ENCODE peak calls at places on chromosomes 7 and 10, in six cellular contexts. B is hepatocyte, M is SK-N-SH, C is mammary epithelial cell, T is psoas muscle, N is stomach. J is an unnamed sample.

GRCh38 chr10:61452655-61453641 is at the start of gene TMEM26:
- DNase-seq in B (peak; percentile 60), T (peak; percentile 25), C (no peak), M (peak; percentile 69), N (no peak), J (peak; percentile 42)

GRCh38 chr10:1215862-1216575 is 159.8 kb downstream of the WDR37 start:
- DNase-seq in B (no peak), C (no peak), N (no peak), T (no peak), M (no peak), J (no peak)

GRCh38 chr10:102117391-102118159 is 2.6 kb downstream of the LDB1 start:
- DNase-seq in T (peak; percentile 78), B (peak; percentile 93), M (peak; percentile 89), C (peak; percentile 56), N (peak; percentile 91), J (peak; percentile 91)

GRCh38 chr7:50676754-50677153 is 105.9 kb downstream of the GRB10 start:
- DNase-seq in T (no peak), M (no peak), C (no peak), N (no peak), B (no peak), J (no peak)

GRCh38 chr7:37234928-37235327 is 213.7 kb downstream of the ELMO1 start:
- DNase-seq in C (peak; percentile 15), N (no peak), M (peak; percentile 54), T (no peak), B (peak; percentile 47), J (peak; percentile 6)

GRCh38 chr7:106243893-106244292 is 40.9 kb downstream of the NAMPT start:
- DNase-seq in N (no peak), B (no peak), C (peak; percentile 26), M (no peak), T (no peak), J (no peak)

GRCh38 chr7:70597071-70597470 is 534.9 kb upstream of the GALNT17 start:
- DNase-seq in N (no peak), M (no peak), B (no peak), C (peak; percentile 21), T (no peak), J (no peak)

GRCh38 chr10:111077715-111078504 is 1.1 kb downstream of the ADRA2A start:
- DNase-seq in B (peak; percentile 12), T (peak; percentile 29), M (peak; percentile 77), N (no peak), C (no peak), J (peak; percentile 7)

GRCh38 chr7:101826081-101826835 is 8.8 kb downstream of the CUX1 start:
- DNase-seq in M (no peak), C (no peak), N (no peak), T (no peak), B (no peak), J (no peak)

GRCh38 chr7:101667399-101667798 is 38.3 kb upstream of the MYL10 start:
- DNase-seq in C (no peak), N (no peak), B (no peak), M (no peak), T (no peak), J (no peak)

GRCh38 chr10:79144341-79145173 is 75.8 kb downstream of the ZMIZ1 start:
- DNase-seq in T (no peak), N (peak; percentile 45), M (no peak), B (no peak), C (peak; percentile 32), J (no peak)

GRCh38 chr10:66513504-66513903 is 412.3 kb upstream of the LRRTM3 start:
- DNase-seq in N (no peak), T (no peak), M (no peak), C (no peak), B (no peak), J (no peak)

GRCh38 chr10:132102717-132103110 is 37.0 kb downstream of the JAKMIP3 start:
- DNase-seq in N (peak; percentile 7), C (no peak), M (no peak), T (no peak), B (no peak), J (no peak)

GRCh38 chr10:102537367-102537766 is 33.6 kb downstream of the SUFU start:
- DNase-seq in M (no peak), C (no peak), B (no peak), N (no peak), T (no peak), J (no peak)

GRCh38 chr7:77202544-77202976 is 2.9 kb upstream of the FGL2 start:
- DNase-seq in B (no peak), N (no peak), C (no peak), M (no peak), T (no peak), J (no peak)

GRCh38 chr10:131660427-131660826 is 240.4 kb upstream of the PPP2R2D start:
- DNase-seq in N (no peak), T (no peak), C (no peak), B (no peak), M (no peak), J (no peak)

GRCh38 chr10:104349623-104350142 is 4.0 kb upstream of the CFAP58 start:
- DNase-seq in C (peak; percentile 94), M (no peak), T (no peak), B (peak; percentile 78), N (no peak), J (peak; percentile 79)
- H3K4me3 ChIP-seq in C (no peak overlapping the region), M (no peak overlapping the region), T (peak overlapping the region; percentile 31), B (no peak overlapping the region), N (no peak overlapping the region), J (no peak overlapping the region)

GRCh38 chr10:22740180-22740579 is 25.8 kb upstream of the PIP4K2A start:
- DNase-seq in B (no peak), N (no peak), T (no peak), M (no peak), C (no peak), J (peak; percentile 30)
- TF ChIP-seq CTCF in B (no peak), N (no peak), T (no peak), M (no peak), C (no peak), J (no peak)

GRCh38 chr10:7410306-7410799 is 481 bp downstream of the SFMBT2 start:
- DNase-seq in T (peak; percentile 31), N (no peak), B (peak; percentile 33), C (no peak), M (peak; percentile 60), J (no peak)

GRCh38 chr10:7412482-7413251 is 1.8 kb upstream of the SFMBT2 start:
- DNase-seq in T (peak; percentile 62), M (peak; percentile 39), N (no peak), C (no peak), B (peak; percentile 63), J (no peak)

GRCh38 chr10:7410800-7411670 is at the start of gene SFMBT2:
- DNase-seq in C (peak; percentile 64), T (peak; percentile 64), B (peak; percentile 75), N (peak; percentile 51), M (peak; percentile 92), J (peak; percentile 84)

GRCh38 chr10:7409732-7410168 is 1.1 kb downstream of the SFMBT2 start:
- DNase-seq in B (peak; percentile 17), T (no peak), M (peak; percentile 52), N (no peak), C (no peak), J (peak; percentile 25)

GRCh38 chr10:7411671-7412481 is 1.0 kb upstream of the SFMBT2 start:
- DNase-seq in C (no peak), B (peak; percentile 10), N (no peak), T (peak; percentile 25), M (peak; percentile 38), J (no peak)
- H3K4me3 ChIP-seq in C (no peak overlapping the region), B (peak overlapping the region; percentile 81), N (peak overlapping the region; percentile 78), T (peak overlapping the region; percentile 77), M (peak overlapping the region; percentile 57), J (peak overlapping the region; percentile 80)

DNA sequence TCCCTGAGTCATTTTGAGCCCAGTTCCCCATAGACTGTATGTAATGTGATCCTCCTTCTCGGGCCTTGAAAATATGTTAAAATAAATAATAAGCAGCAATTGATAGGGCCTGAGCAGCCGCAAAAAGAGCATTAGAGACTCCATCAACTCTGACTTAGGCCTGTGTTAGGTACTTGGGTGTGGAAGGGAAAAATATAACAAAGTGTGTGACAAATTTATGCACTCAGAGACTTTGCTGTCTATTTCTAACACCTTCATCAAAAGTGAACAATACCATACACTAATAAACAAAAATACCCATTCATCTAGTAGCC is 31.4 kb upstream of the HABP2 start:
- DNase-seq in C (no peak), B (no peak), N (no peak), T (no peak), M (no peak), J (no peak)
- TF ChIP-seq CTCF in C (no peak), B (no peak), N (peak; percentile 1), T (no peak), M (no peak), J (no peak)

DNA sequence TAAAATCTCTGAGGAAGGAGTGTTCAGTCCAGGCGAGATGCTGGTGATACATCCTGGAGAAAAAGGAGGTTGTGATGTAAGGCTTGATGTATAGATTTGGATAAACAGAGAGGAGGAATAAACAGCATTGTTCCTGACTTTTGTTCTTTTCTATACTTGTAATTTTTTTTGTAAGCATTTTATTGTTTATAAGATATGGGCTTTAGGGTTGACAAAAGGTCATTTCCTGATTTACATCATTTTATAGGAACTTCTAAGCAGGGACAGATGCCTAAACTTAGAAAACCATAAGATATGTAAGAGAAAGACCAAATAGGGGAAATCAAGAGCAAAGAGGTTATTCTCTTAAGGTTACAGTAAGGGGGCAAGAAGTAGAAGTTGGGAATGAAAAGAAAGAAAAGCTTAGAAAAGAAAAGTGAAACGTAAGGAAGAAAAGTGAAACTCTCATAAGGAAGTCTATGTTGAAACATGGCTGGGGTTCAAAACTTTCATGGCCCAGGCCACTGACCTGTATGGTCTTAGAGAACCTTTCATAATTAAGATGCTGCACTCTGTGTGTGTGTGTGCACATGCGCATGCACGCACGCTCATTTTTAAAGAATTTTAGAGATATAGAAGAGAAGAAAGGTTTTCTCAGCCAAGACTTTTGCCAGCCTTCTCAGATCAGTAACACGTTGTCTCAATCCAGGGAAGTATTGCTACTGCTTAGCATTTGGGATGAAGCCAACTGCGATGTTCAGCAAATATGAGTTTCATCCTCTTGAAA is 16.5 kb upstream of the SLC26A4 start:
- DNase-seq in N (no peak), C (no peak), M (no peak), B (no peak), T (no peak), J (peak; percentile 62)
- H3K4me3 ChIP-seq in N (no peak overlapping the region), C (no peak overlapping the region), M (no peak overlapping the region), B (no peak overlapping the region), T (no peak overlapping the region), J (no peak overlapping the region)

DNA sequence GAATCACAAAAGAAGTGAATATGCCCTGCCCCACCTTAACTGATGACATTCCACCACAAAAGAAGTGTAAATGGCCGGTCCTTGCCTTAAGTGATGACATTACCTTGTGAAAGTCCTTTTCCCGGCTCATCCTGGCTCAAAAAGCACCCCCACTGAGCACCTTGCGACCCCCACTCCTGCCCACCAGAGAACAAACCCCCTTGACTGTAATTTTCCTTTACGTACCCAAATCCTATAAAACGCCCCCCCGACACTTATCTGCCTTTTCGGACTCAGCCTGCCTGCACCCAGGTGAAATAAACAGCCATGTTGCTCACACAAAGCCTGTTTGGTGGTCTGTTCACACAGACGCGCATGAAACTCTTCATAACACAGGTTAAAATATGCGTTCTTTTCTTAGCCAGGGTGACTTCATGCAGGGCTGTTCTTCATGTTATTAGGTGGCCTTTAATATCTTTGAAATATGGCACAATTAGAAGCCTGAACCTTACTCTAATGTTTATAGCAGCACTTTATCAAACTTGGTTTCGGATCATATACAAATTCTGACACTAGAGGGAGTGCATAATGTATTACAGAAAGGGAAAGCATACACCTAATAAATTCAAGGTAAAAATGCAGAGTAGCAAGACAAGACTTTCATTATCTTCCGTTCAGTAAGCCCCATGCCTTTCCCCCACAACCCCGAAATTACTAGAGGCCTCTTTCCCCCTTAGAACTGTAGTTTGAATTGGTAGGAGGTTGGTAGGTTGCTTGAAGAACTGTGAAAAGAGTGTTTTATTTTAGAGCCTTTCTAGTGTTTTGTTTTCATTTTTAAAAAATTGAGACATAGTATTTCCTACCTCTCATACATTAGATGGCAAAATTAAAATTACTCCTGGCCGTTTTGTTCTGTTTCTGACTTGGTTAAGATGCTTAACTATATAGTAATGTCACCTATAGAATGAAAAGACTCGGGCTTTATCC is 117.9 kb downstream of the NPY start:
- DNase-seq in M (peak; percentile 30), T (no peak), C (peak; percentile 30), B (peak; percentile 41), N (no peak), J (peak; percentile 46)
- TF ChIP-seq CTCF in M (peak; percentile 75), T (peak; percentile 55), C (peak; percentile 45), B (peak; percentile 72), N (no peak), J (peak; percentile 41)

J was measured in cardiac fibroblast.